ENCODE peak calls at places on chromosomes 13 and 19, in nine cellular contexts. P, H, E, X, Y, Z, V, A and I are unnamed samples.

GRCh38 chr19:763869-764268 is 13.0 kb downstream of the MISP start:
- DNase-seq in P (no peak), H (no peak), E (no peak), X (no peak), Y (no peak), Z (no peak), V (no peak), A (no peak), I (no peak)

GRCh38 chr13:79307866-79308298 is 98.2 kb downstream of the RBM26 start:
- DNase-seq in P (no peak), H (peak; percentile 46), E (no peak), X (no peak), Y (no peak), Z (no peak), V (no peak), A (no peak), I (no peak)

GRCh38 chr13:28707629-28708427 is 10.9 kb downstream of the SLC46A3 start:
- DNase-seq in P (no peak), H (peak; percentile 78), E (no peak), X (no peak), Y (peak; percentile 27), Z (no peak), V (no peak), A (no peak), I (peak; percentile 60)

GRCh38 chr13:93226623-93227279 is at the start of gene GPC6:
- DNase-seq in P (no peak), H (peak; percentile 96), E (peak; percentile 25), X (peak; percentile 18), Y (peak; percentile 87), Z (no peak), V (no peak), A (peak; percentile 23), I (no peak)

GRCh38 chr13:67829641-67830040 is 599.5 kb upstream of the PCDH9 start:
- DNase-seq in P (no peak), H (no peak), E (no peak), X (no peak), Y (no peak), Z (no peak), V (no peak), A (no peak), I (no peak)

GRCh38 chr13:99379856-99380255 is 72.7 kb upstream of the GPR183 start:
- DNase-seq in P (no peak), H (no peak), E (no peak), X (no peak), Y (no peak), Z (no peak), V (no peak), A (no peak), I (no peak)

GRCh38 chr13:28618595-28618994 is 40.3 kb upstream of the POMP start:
- DNase-seq in P (no peak), H (no peak), E (no peak), X (no peak), Y (no peak), Z (no peak), V (no peak), A (no peak), I (no peak)

GRCh38 chr19:16283103-16283469 is 41.5 kb upstream of the KLF2 start:
- DNase-seq in P (no peak), H (no peak), E (no peak), X (no peak), Y (no peak), Z (no peak), V (no peak), A (no peak), I (no peak)

GRCh38 chr19:5113101-5113557 is 144.2 kb downstream of the KDM4B start:
- DNase-seq in P (no peak), H (no peak), E (no peak), X (no peak), Y (no peak), Z (no peak), V (no peak), A (no peak), I (no peak)

GRCh38 chr13:75079226-75079625 is 402.7 kb downstream of the TBC1D4 start:
- DNase-seq in P (no peak), H (no peak), E (no peak), X (no peak), Y (no peak), Z (no peak), V (no peak), A (no peak), I (no peak)
- TF ChIP-seq CTCF in P (no peak), H (no peak), E (no peak), X (no peak), Y (no peak), Z (no peak), V (no peak), A (no peak), I (no peak)

DNA sequence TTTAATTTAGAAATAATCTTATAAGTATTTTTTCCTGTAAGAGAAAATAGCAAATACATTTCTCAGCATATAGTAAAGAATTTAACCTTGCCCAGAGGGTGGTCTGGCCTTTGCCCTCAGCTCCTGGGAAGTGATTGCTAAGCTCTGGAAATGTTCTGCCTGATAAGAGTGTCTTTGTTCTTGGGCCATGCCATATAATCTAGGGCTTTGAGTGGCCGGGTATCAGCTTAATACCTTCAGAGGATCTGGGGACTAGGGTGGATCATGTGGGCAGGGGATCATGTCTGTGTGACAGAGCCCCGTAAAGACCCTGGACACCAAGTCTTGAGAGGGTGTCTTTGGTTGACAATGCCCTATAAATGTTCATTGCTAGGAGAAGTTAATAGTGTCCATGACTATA is 1032.4 kb upstream of the MIR17HG start:
- DNase-seq in P (no peak), H (no peak), E (no peak), X (no peak), Y (no peak), Z (no peak), V (no peak), A (no peak), I (no peak)
- TF ChIP-seq CTCF in P (no peak), H (no peak), E (no peak), X (no peak), Y (no peak), Z (no peak), V (no peak), A (no peak), I (no peak)

GRCh38 chr19:39224910-39225309 is 19.9 kb downstream of the IFNL3 start:
- DNase-seq in P (no peak), H (no peak), E (no peak), X (no peak), Y (no peak), Z (no peak), V (no peak), A (no peak), I (no peak)
- TF ChIP-seq CTCF in P (no peak), H (no peak), E (no peak), X (no peak), Y (no peak), Z (no peak), V (no peak), A (no peak), I (no peak)

GRCh38 chr13:37960427-37960826 is 90.9 kb upstream of the TRPC4 start:
- DNase-seq in P (no peak), H (no peak), E (no peak), X (no peak), Y (no peak), Z (no peak), V (no peak), A (no peak), I (no peak)
- TF ChIP-seq CTCF in P (no peak), H (peak; percentile 31), E (peak; percentile 35), X (no peak), Y (peak; percentile 18), Z (no peak), V (no peak), A (no peak), I (no peak)